ENCODE peak calls at places on chromosomes 16 and 17, in seven cellular contexts. H is A549, X is retinal pigment epithelial cell, N is astrocyte of the spinal cord, U is cardiac muscle cell, D is breast epithelium, Z is AG10803. W is an unnamed sample.
A peak's percentile ranks its signal among the peaks of the same experiment; 100 is the strongest.

GRCh38 chr17:82497483-82498405 is 21.8 kb upstream of the FOXK2 start:
- DNase-seq in H (no peak), X (no peak), N (peak; percentile 44), U (peak; percentile 68), D (no peak), Z (peak; percentile 94), W (no peak)

GRCh38 chr16:27225536-27226360 is 22.4 kb downstream of the KDM8 start:
- DNase-seq in H (no peak), X (no peak), N (no peak), U (no peak), D (no peak), Z (no peak), W (no peak)

GRCh38 chr17:71936977-71937376 is 183.8 kb upstream of the SOX9 start:
- DNase-seq in H (no peak), X (no peak), N (no peak), U (no peak), D (no peak), Z (no peak), W (no peak)

GRCh38 chr17:48617515-48618365 is 2.6 kb upstream of the HOXB8 start:
- DNase-seq in H (no peak), X (no peak), N (peak; percentile 24), U (no peak), D (no peak), Z (no peak), W (no peak)

GRCh38 chr16:58110590-58111330 is 18.4 kb downstream of the CFAP20 start:
- DNase-seq in H (no peak), X (no peak), N (no peak), U (peak; percentile 43), D (no peak), Z (peak; percentile 53), W (no peak)

GRCh38 chr17:49456172-49456965 is 38.7 kb upstream of the NGFR start:
- DNase-seq in H (no peak), X (peak; percentile 10), N (peak; percentile 73), U (no peak), D (no peak), Z (peak; percentile 91), W (peak; percentile 38)

GRCh38 chr17:2049333-2050245 is 5.3 kb upstream of the HIC1 start:
- DNase-seq in H (peak; percentile 74), X (no peak), N (peak; percentile 80), U (peak; percentile 93), D (peak; percentile 84), Z (peak; percentile 81), W (no peak)

GRCh38 chr16:28012031-28012445 is 51.5 kb downstream of the GSG1L start:
- DNase-seq in H (no peak), X (peak; percentile 8), N (peak; percentile 3), U (peak; percentile 8), D (no peak), Z (no peak), W (no peak)

GRCh38 chr16:67993207-67994036 is 5.9 kb downstream of the DPEP2 start:
- DNase-seq in H (peak; percentile 80), X (no peak), N (peak; percentile 59), U (peak; percentile 81), D (peak; percentile 68), Z (peak; percentile 67), W (no peak)

GRCh38 chr16:27920391-27920891 is 143.1 kb downstream of the GSG1L start:
- DNase-seq in H (peak; percentile 38), X (no peak), N (no peak), U (peak; percentile 2), D (no peak), Z (no peak), W (no peak)

GRCh38 chr17:82019905-82020873 is 2.5 kb downstream of the CENPX start:
- DNase-seq in H (peak; percentile 65), X (no peak), N (no peak), U (peak; percentile 80), D (no peak), Z (peak; percentile 16), W (no peak)

GRCh38 chr17:42112552-42113176 is at the start of gene DHX58:
- DNase-seq in H (peak; percentile 54), X (peak; percentile 66), N (peak; percentile 64), U (no peak), D (no peak), Z (peak; percentile 84), W (peak; percentile 22)

GRCh38 chr16:9096416-9096952 is 5.0 kb downstream of the HAPSTR1 start:
- DNase-seq in H (no peak), X (no peak), N (no peak), U (no peak), D (no peak), Z (no peak), W (no peak)

GRCh38 chr16:83977056-83977815 is 9.2 kb downstream of the NECAB2 start:
- DNase-seq in H (no peak), X (no peak), N (no peak), U (no peak), D (no peak), Z (no peak), W (no peak)
- H3K4me3 ChIP-seq in H (no peak overlapping the region), X (no peak overlapping the region), N (no peak overlapping the region), U (no peak overlapping the region), D (no peak overlapping the region), Z (no peak overlapping the region), W (no peak overlapping the region)

GRCh38 chr16:1180772-1181714 is 28.1 kb downstream of the CACNA1H start:
- DNase-seq in H (no peak), X (no peak), N (no peak), U (no peak), D (no peak), Z (no peak), W (no peak)
- TF ChIP-seq CTCF in H (peak; percentile 59), X (peak; percentile 28), N (peak; percentile 8), U (no peak), D (no peak), Z (no peak), W (no peak)

GRCh38 chr17:31007695-31008373 is 37.0 kb downstream of the RNF135 start:
- DNase-seq in H (no peak), X (no peak), N (no peak), U (no peak), D (no peak), Z (no peak), W (no peak)
- H3K4me3 ChIP-seq in H (no peak overlapping the region), X (peak overlapping the region; percentile 54), N (peak overlapping the region; percentile 59), U (peak overlapping the region; percentile 32), D (peak overlapping the region; percentile 74), Z (peak overlapping the region; percentile 58), W (peak overlapping the region; percentile 57)

DNA sequence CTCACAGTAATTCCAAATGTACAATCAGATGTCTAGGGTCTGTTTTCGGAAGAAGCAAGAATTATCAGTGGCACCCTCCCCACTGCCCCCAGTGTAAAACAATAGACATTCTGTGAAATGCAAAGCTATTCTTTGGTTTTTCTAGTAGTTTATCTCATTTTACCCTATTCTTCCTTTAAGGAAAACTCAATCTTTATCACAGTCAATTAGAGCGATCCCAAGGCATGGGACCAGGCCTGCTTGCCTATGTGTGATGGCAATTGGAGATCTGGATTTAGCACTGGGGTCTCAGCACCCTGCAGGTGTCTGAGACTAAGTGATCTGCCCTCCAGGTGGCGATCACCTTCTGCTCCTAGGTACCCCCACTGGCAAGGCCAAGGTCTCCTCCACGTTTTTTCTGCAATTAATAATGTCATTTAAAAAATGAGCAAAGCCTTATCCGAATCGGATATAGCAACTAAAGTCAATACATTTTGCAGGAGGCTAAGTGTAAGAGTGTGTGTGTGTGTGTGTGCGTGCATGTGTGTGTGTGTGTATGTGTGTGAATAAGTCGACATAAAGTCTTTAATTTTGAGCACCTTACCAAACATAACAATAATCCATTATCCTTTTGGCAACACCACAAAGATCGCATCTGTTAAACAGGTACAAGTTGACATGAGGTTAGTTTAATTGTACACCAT is 59.7 kb downstream of the HLF start:
- DNase-seq in H (no peak), X (no peak), N (no peak), U (no peak), D (no peak), Z (no peak), W (no peak)
- TF ChIP-seq CTCF in H (no peak), X (no peak), N (no peak), U (no peak), D (no peak), Z (no peak), W (no peak)

DNA sequence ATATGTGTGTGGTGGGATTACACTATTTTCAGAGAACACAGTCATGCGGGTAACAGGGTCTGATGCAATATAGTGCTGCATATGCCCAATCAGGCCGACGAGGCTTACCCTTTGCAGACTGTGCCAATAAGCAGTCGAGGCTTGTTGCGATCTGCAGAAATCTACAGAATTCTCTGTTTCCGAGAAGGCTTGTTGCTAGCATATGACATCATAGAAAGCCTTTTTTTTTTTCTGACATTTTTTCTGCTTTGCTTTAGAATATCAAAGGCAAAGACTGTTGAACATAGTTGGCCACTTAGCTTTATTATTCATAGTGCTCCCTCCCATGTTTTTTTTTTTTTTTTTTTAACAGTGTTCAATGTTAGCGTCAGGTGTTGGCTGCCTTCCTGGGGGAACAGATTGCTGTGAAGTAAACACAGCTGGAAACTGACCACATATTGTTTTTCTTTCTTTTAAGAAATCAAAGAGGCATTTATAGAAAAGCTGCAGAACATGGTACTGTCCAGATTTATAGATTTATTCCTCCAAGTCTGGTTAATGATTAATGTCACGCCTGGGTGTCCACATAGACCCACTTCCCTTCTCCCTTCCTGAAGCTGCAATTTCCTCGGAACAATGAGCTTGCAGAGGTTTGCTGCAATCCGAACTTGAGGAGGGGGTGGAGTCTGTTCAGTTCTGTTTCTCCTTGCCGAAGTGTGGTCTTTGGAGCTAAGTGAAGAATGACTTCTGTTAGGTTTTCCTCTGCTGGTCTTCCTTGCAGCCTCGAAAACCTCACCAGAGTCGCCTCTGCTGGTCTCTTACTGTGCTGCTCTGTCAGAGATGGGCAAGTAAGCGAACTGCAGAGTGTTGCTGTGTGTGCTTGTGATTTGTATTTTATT is 87.3 kb downstream of the MAP2K6 start:
- DNase-seq in H (peak; percentile 37), X (peak; percentile 55), N (peak; percentile 95), U (peak; percentile 52), D (no peak), Z (peak; percentile 89), W (peak; percentile 96)
- H3K4me3 ChIP-seq in H (peak overlapping the region; percentile 30), X (peak overlapping the region; percentile 27), N (peak overlapping the region; percentile 30), U (no peak overlapping the region), D (peak overlapping the region; percentile 45), Z (peak overlapping the region; percentile 50), W (peak overlapping the region; percentile 28)

GRCh38 chr17:37643118-37643766 is at the start of gene DDX52:
- DNase-seq in H (peak; percentile 97), X (peak; percentile 56), N (peak; percentile 91), U (peak; percentile 94), D (peak; percentile 84), Z (peak; percentile 90), W (peak; percentile 70)
- TF ChIP-seq CTCF in H (no peak), X (peak; percentile 19), N (no peak), U (peak; percentile 6), D (no peak), Z (peak; percentile 8), W (no peak)

DNA sequence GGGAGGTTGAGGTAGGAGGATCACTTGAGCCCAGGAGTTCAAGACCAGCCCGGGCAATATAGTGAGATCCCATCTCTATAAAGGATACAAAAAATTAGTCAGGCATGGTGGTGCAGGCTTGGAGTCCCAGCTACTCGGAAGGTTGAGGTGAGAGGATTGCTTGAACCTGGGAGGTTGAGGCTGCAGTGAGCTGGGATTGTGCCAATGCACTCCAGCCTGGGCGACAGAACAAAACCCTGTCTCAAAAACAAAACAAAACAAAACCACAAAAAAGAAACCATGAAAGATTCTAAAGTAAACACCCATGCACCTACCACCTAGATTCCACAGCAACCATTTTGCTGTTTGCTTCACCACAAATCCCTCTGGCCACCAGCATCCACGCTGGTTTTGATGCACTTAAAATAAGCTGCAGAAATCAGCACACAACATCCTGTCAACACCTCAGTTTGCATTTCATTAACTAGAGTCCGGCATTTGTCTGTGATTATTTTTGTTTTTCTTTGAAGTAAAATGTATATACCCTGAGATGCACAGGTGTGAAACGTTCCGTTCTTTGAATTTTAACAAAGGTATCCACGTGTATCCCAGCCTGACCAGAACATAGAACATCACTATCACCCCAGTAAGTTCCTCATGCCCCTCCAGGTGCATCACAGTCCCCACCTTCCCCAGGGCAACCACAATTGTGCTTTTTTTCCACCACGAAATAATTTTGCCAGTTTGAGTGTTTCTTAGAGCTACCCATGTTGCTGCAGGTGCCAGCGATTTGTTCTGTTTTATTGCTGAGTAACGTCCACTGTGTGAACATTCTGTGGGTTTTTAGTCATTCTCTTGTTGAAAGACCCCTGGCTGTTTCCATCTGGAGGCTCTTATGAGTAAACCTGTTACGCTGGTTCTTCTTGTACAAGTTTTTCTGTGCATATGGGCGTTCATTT is 191.5 kb downstream of the SEC14L1 start:
- DNase-seq in H (no peak), X (no peak), N (peak; percentile 76), U (no peak), D (peak; percentile 43), Z (no peak), W (peak; percentile 79)
- H3K4me3 ChIP-seq in H (no peak overlapping the region), X (no peak overlapping the region), N (no peak overlapping the region), U (no peak overlapping the region), D (peak overlapping the region; percentile 32), Z (no peak overlapping the region), W (no peak overlapping the region)